ENCODE peak calls at places on chromosome 18, in five cellular contexts. M is ACHN; Z is heart right ventricle; H is activated naive CD4-positive, alpha-beta T cell; R is LoVo. C is an unnamed sample.
A peak's percentile ranks its signal among the peaks of the same experiment; 100 is the strongest.

GRCh38 chr18:48566588-48566987 is 27.8 kb downstream of the CTIF start:
- DNase-seq in H (no peak), Z (no peak), R (no peak), M (peak; percentile 18), C (peak; percentile 48)

GRCh38 chr18:7711495-7711894 is 144.4 kb downstream of the PTPRM start:
- DNase-seq in H (no peak), M (no peak), R (no peak), Z (no peak), C (no peak)

GRCh38 chr18:57705861-57706590 is 84.4 kb upstream of the NARS1 start:
- DNase-seq in M (no peak), R (peak; percentile 45), H (no peak), Z (no peak), C (no peak)

GRCh38 chr18:44130365-44130942 is 550.2 kb upstream of the SETBP1 start:
- DNase-seq in Z (peak; percentile 21), R (no peak), H (no peak), M (peak; percentile 31), C (peak; percentile 70)

GRCh38 chr18:47286776-47287410 is 35.4 kb upstream of the SKOR2 start:
- DNase-seq in M (no peak), R (no peak), Z (no peak), H (no peak), C (no peak)

GRCh38 chr18:69584429-69584828 is 183.7 kb downstream of the DOK6 start:
- DNase-seq in Z (no peak), R (no peak), M (no peak), H (no peak), C (no peak)

GRCh38 chr18:27619906-27620305 is 434.8 kb upstream of the CHST9 start:
- DNase-seq in R (no peak), M (no peak), Z (peak; percentile 9), H (no peak), C (no peak)

GRCh38 chr18:35049111-35050003 is 8.1 kb downstream of the MAPRE2 start:
- DNase-seq in H (no peak), Z (no peak), R (no peak), M (no peak), C (no peak)

GRCh38 chr18:55405655-55406373 is 182.2 kb downstream of the TCF4 start:
- DNase-seq in Z (peak; percentile 95), H (no peak), R (peak; percentile 37), M (peak; percentile 86), C (peak; percentile 99)

GRCh38 chr18:23835076-23835475 is 145.8 kb downstream of the LAMA3 start:
- DNase-seq in M (no peak), H (no peak), Z (no peak), R (no peak), C (peak; percentile 22)

GRCh38 chr18:61335737-61336555 is 2.7 kb downstream of the CDH20 start:
- DNase-seq in M (no peak), Z (no peak), R (no peak), H (no peak), C (no peak)

GRCh38 chr18:59143441-59143840 is 3.8 kb downstream of the SEC11C start:
- DNase-seq in R (no peak), Z (no peak), H (no peak), M (no peak), C (no peak)

GRCh38 chr18:30855762-30856161 is 186.8 kb downstream of the DSC3 start:
- DNase-seq in R (no peak), H (no peak), M (no peak), Z (no peak), C (no peak)

GRCh38 chr18:48662021-48662661 is 123.3 kb downstream of the CTIF start:
- DNase-seq in H (no peak), M (no peak), Z (no peak), R (no peak), C (peak; percentile 72)

GRCh38 chr18:13613591-13614317 is 112.6 kb downstream of the FAM210A start:
- DNase-seq in Z (no peak), R (no peak), H (no peak), M (no peak), C (no peak)

GRCh38 chr18:3332376-3332775 is 70.4 kb downstream of the MYL12B start:
- DNase-seq in M (no peak), Z (no peak), R (no peak), H (no peak), C (peak; percentile 72)

GRCh38 chr18:3914833-3915598 is 465.0 kb downstream of the TGIF1 start:
- DNase-seq in H (no peak), R (no peak), M (no peak), Z (no peak), C (no peak)

GRCh38 chr18:26307161-26307773 is 81.0 kb downstream of the TAF4B start:
- DNase-seq in M (peak; percentile 60), R (peak; percentile 32), Z (peak; percentile 8), H (no peak), C (peak; percentile 80)

GRCh38 chr18:11995445-11996189 is 14.3 kb downstream of the IMPA2 start:
- DNase-seq in R (peak; percentile 29), M (peak; percentile 69), Z (peak; percentile 80), H (peak; percentile 44), C (peak; percentile 89)

GRCh38 chr18:41558744-41559143 is 396.3 kb upstream of the PIK3C3 start:
- DNase-seq in Z (no peak), R (no peak), M (no peak), H (no peak), C (no peak)

GRCh38 chr18:76451475-76452331 is 43.3 kb downstream of the ZNF516 start:
- DNase-seq in M (no peak), H (no peak), Z (no peak), R (no peak), C (no peak)

GRCh38 chr18:63261029-63261428 is 58.5 kb downstream of the BCL2 start:
- DNase-seq in Z (no peak), M (no peak), R (no peak), H (no peak), C (no peak)

GRCh38 chr18:79812052-79812451 is 14.3 kb downstream of the KCNG2 start:
- DNase-seq in M (no peak), R (no peak), H (no peak), Z (no peak), C (no peak)

GRCh38 chr18:75823376-75823950 is 396.0 kb upstream of the SMIM21 start:
- DNase-seq in R (no peak), H (no peak), M (no peak), Z (no peak), C (no peak)

GRCh38 chr18:55247032-55247431 is 287.8 kb upstream of the CCDC68 start:
- DNase-seq in R (peak; percentile 43), M (no peak), H (no peak), Z (no peak), C (no peak)

GRCh38 chr18:3597159-3597977 is 147.4 kb downstream of the TGIF1 start:
- DNase-seq in R (no peak), H (no peak), M (no peak), Z (no peak), C (peak; percentile 39)

C was measured in fibroblast of pulmonary artery.